ENCODE peak calls at places on chromosomes 16 and 17, in ten cellular contexts. H is psoas muscle, V is stomach, T is heart right ventricle, L is AG09309, B is cardiac fibroblast, X is tibial artery, Y is cardiac muscle cell, K is body of pancreas, U is lower leg skin. P is an unnamed sample.

GRCh38 chr17:60392845-60393702 is 1.1 kb upstream of the USP32 start:
- DNase-seq in B (peak; percentile 75), U (no peak), K (peak; percentile 75), L (no peak), H (no peak), X (no peak), T (peak; percentile 41), V (peak; percentile 63), Y (peak; percentile 80), P (peak; percentile 9)

GRCh38 chr17:42672038-42672437 is 4.8 kb downstream of the PLEKHH3 start:
- DNase-seq in U (no peak), Y (no peak), X (no peak), B (no peak), L (no peak), K (no peak), T (no peak), V (no peak), H (no peak), P (no peak)

GRCh38 chr16:59330030-59330670 is 596.0 kb upstream of the GOT2 start:
- DNase-seq in T (no peak), H (no peak), X (no peak), K (no peak), B (no peak), Y (no peak), L (no peak), U (no peak), V (no peak), P (no peak)

GRCh38 chr16:27471661-27472060 is 69.7 kb downstream of the IL21R start:
- DNase-seq in Y (no peak), B (no peak), K (no peak), H (no peak), T (no peak), U (no peak), X (no peak), V (no peak), L (no peak), P (no peak)

GRCh38 chr17:76529643-76530488 is 7.6 kb downstream of the CYGB start:
- DNase-seq in U (peak; percentile 96), L (peak; percentile 45), T (peak; percentile 92), K (peak; percentile 69), B (peak; percentile 91), Y (peak; percentile 96), X (peak; percentile 91), V (peak; percentile 66), H (peak; percentile 94), P (no peak)

GRCh38 chr16:23365602-23366240 is 63.6 kb downstream of the SCNN1B start:
- DNase-seq in Y (peak; percentile 2), T (no peak), X (no peak), L (no peak), K (peak; percentile 78), B (no peak), H (no peak), V (no peak), U (no peak), P (no peak)

GRCh38 chr17:70905796-70906195 is 736.5 kb downstream of the KCNJ2 start:
- DNase-seq in H (no peak), Y (peak; percentile 99), L (peak; percentile 76), K (peak; percentile 50), V (no peak), U (no peak), X (peak; percentile 80), T (peak; percentile 45), B (peak; percentile 100), P (no peak)

GRCh38 chr16:70691223-70692129 is 5.6 kb upstream of the MTSS2 start:
- DNase-seq in U (peak; percentile 95), L (peak; percentile 98), T (peak; percentile 88), K (peak; percentile 61), Y (peak; percentile 96), B (peak; percentile 93), H (peak; percentile 88), X (peak; percentile 98), V (peak; percentile 52), P (no peak)

GRCh38 chr16:53433930-53434435 is 288 bp upstream of the RBL2 start:
- DNase-seq in H (no peak), Y (peak; percentile 89), B (peak; percentile 85), T (peak; percentile 87), X (no peak), K (peak; percentile 88), V (no peak), L (no peak), U (no peak), P (peak; percentile 87)

GRCh38 chr17:72134560-72135399 is 14.0 kb downstream of the SOX9 start:
- DNase-seq in V (no peak), H (no peak), U (no peak), B (no peak), T (no peak), L (peak; percentile 47), X (no peak), K (no peak), Y (peak; percentile 58), P (no peak)

GRCh38 chr17:51799981-51800380 is 358.5 kb downstream of the CA10 start:
- DNase-seq in X (no peak), V (no peak), U (no peak), K (no peak), T (no peak), L (no peak), Y (no peak), H (no peak), B (no peak), P (no peak)

GRCh38 chr17:7019839-7020519 is 2.9 kb upstream of the BCL6B start:
- DNase-seq in V (peak; percentile 57), X (peak; percentile 82), B (peak; percentile 56), T (peak; percentile 74), H (peak; percentile 77), K (peak; percentile 74), L (no peak), Y (peak; percentile 76), U (peak; percentile 93), P (no peak)

GRCh38 chr17:82287849-82288601 is 14.5 kb upstream of the CSNK1D start:
- DNase-seq in B (peak; percentile 99), U (no peak), V (peak; percentile 90), X (no peak), L (no peak), T (peak; percentile 87), K (peak; percentile 97), H (peak; percentile 84), Y (peak; percentile 89), P (no peak)
- H3K4me3 ChIP-seq in B (no peak overlapping the region), U (no peak overlapping the region), V (no peak overlapping the region), X (no peak overlapping the region), L (no peak overlapping the region), T (no peak overlapping the region), K (no peak overlapping the region), H (no peak overlapping the region), Y (no peak overlapping the region), P (no peak overlapping the region)

GRCh38 chr17:37492167-37492566 is 2.5 kb downstream of the DUSP14 start:
- DNase-seq in B (no peak), Y (no peak), U (no peak), X (no peak), L (no peak), K (no peak), H (no peak), V (no peak), T (no peak), P (no peak)
- H3K4me3 ChIP-seq in B (no peak overlapping the region), Y (no peak overlapping the region), U (no peak overlapping the region), X (no peak overlapping the region), L (peak overlapping the region; percentile 53), K (no peak overlapping the region), H (peak overlapping the region; percentile 95), V (no peak overlapping the region), T (peak overlapping the region; percentile 88), P (no peak overlapping the region)

GRCh38 chr17:40198576-40198975 is 20.5 kb upstream of the WIPF2 start:
- DNase-seq in H (no peak), V (no peak), K (no peak), Y (no peak), T (no peak), B (no peak), X (no peak), U (no peak), L (no peak), P (no peak)
- H3K4me3 ChIP-seq in H (no peak overlapping the region), V (no peak overlapping the region), K (no peak overlapping the region), Y (no peak overlapping the region), T (no peak overlapping the region), B (no peak overlapping the region), X (no peak overlapping the region), U (no peak overlapping the region), L (no peak overlapping the region), P (no peak overlapping the region)

DNA sequence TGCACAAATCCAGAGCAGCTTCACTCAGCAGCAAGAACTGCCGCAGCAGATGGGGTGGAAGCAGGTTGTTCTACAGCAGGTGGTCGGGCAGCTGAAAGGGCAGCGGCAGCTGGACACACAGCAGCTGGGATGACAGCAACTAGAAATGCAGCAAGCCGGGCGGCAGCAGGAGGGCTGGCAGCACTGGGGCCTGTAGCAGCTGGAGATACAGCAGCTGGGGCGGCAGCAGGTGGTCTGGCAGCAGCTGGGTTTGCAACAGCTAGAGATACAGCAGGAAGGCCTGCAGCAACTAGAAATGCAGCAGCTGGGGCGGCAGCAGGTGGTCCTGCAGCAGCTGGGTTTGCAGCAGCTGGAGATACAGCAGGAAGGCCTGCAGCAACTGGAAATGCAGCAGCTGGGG is 460 bp downstream of the KRTAP4-3 start:
- DNase-seq in T (no peak), U (no peak), K (no peak), X (no peak), Y (no peak), H (no peak), V (no peak), B (no peak), L (no peak), P (no peak)
- H3K4me3 ChIP-seq in T (no peak overlapping the region), U (no peak overlapping the region), K (no peak overlapping the region), X (no peak overlapping the region), Y (no peak overlapping the region), H (no peak overlapping the region), V (no peak overlapping the region), B (no peak overlapping the region), L (no peak overlapping the region), P (no peak overlapping the region)

DNA sequence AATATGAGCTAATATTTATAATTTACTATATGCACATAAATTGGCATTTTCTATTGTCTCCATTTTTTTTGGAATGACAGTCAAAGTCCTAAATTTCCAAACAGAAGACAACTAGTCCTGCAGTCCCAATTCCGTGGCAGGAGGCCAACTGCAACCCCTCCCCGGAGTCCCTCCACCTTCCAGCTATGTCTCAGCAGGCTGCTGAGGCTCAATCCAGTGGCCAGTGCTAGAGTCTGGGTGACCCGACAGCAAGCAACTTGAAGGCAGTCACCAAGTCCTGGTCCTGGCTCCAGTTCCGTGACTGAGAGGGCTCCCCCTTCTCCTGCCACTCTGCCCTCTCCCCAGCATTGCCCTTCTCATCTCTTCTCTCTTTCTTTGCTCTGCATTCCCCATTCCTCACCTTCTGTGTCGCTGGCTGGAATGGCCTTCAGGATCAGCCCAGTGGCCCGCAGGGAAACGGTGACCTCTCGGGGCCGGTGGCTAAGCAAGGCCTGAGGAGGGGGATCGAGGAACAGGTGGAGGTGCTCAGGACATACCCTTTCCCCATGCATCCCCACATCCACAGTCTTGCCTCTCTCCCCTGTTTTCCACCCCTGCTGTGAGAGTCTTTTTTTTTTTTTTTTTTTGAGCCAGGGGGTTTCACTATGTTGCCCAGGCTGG is 22.4 kb upstream of the MFSD6L start:
- DNase-seq in X (peak; percentile 39), H (no peak), Y (no peak), U (peak; percentile 75), T (no peak), L (no peak), B (no peak), K (no peak), V (no peak), P (no peak)
- H3K4me3 ChIP-seq in X (no peak overlapping the region), H (no peak overlapping the region), Y (no peak overlapping the region), U (no peak overlapping the region), T (no peak overlapping the region), L (no peak overlapping the region), B (no peak overlapping the region), K (no peak overlapping the region), V (no peak overlapping the region), P (no peak overlapping the region)

GRCh38 chr17:80769516-80769915 is 222.1 kb upstream of the CHMP6 start:
- DNase-seq in K (no peak), H (no peak), V (no peak), T (no peak), B (no peak), L (no peak), X (no peak), Y (no peak), U (no peak), P (no peak)
- H3K4me3 ChIP-seq in K (no peak overlapping the region), H (no peak overlapping the region), V (no peak overlapping the region), T (no peak overlapping the region), B (no peak overlapping the region), L (no peak overlapping the region), X (no peak overlapping the region), Y (no peak overlapping the region), U (no peak overlapping the region), P (no peak overlapping the region)

P was measured in CD8-positive, alpha-beta memory T cell.